ENCODE peak calls at places on chromosome 11, in six cellular contexts. One of them, this sample, is unnamed.

GRCh38 chr11:41533761-41534160 is 74.3 kb upstream of the LRRC4C start:
- DNase-seq in GM12891: no peak
- DNase-seq in GM12878: no peak
- DNase-seq in HepG2: no peak
- DNase-seq in K562: no peak
- DNase-seq in H1: no peak
- DNase-seq in this sample: no peak

GRCh38 chr11:6333112-6333511 is 12.8 kb upstream of the CAVIN3 start:
- DNase-seq in GM12891: no peak
- DNase-seq in GM12878: no peak
- DNase-seq in HepG2: no peak
- DNase-seq in K562: no peak
- DNase-seq in H1: peak
- DNase-seq in this sample: no peak

GRCh38 chr11:17230867-17231851 is 23.4 kb upstream of the PIK3C2A start:
- DNase-seq in GM12891: no peak
- DNase-seq in GM12878: peak
- DNase-seq in HepG2: no peak
- DNase-seq in K562: no peak
- DNase-seq in H1: no peak
- DNase-seq in this sample: no peak

GRCh38 chr11:2800655-2801531 is 84.7 kb downstream of the CDKN1C start:
- DNase-seq in GM12891: no peak
- DNase-seq in GM12878: no peak
- DNase-seq in HepG2: no peak
- DNase-seq in K562: no peak
- DNase-seq in H1: peak
- DNase-seq in this sample: no peak

GRCh38 chr11:2667940-2668339 is 31.9 kb downstream of the KCNQ1OT1 start:
- DNase-seq in GM12891: no peak
- DNase-seq in GM12878: no peak
- DNase-seq in HepG2: peak
- DNase-seq in K562: no peak
- DNase-seq in H1: no peak
- DNase-seq in this sample: no peak

GRCh38 chr11:57196556-57196955 is 14.8 kb downstream of the LRRC55 start:
- DNase-seq in GM12891: no peak
- DNase-seq in GM12878: no peak
- DNase-seq in HepG2: no peak
- DNase-seq in K562: no peak
- DNase-seq in H1: no peak
- DNase-seq in this sample: no peak

GRCh38 chr11:129681344-129682114 is 134.1 kb upstream of the TMEM45B start:
- DNase-seq in GM12891: no peak
- DNase-seq in GM12878: no peak
- DNase-seq in HepG2: no peak
- DNase-seq in K562: no peak
- DNase-seq in H1: no peak
- DNase-seq in this sample: no peak

GRCh38 chr11:121961228-121961860 is 154.7 kb downstream of the BLID start:
- DNase-seq in GM12891: no peak
- DNase-seq in GM12878: no peak
- DNase-seq in HepG2: no peak
- DNase-seq in K562: no peak
- DNase-seq in H1: no peak
- DNase-seq in this sample: no peak

GRCh38 chr11:12066799-12067508 is 43.4 kb upstream of the MICAL2 start:
- DNase-seq in GM12891: no peak
- DNase-seq in GM12878: no peak
- DNase-seq in HepG2: peak
- DNase-seq in K562: no peak
- DNase-seq in H1: no peak
- DNase-seq in this sample: no peak

GRCh38 chr11:68052137-68052873 is 13.5 kb downstream of the TCIRG1 start:
- DNase-seq in GM12891: no peak
- DNase-seq in GM12878: no peak
- DNase-seq in HepG2: no peak
- DNase-seq in K562: no peak
- DNase-seq in H1: no peak
- DNase-seq in this sample: no peak

GRCh38 chr11:68862426-68862825 is 20.7 kb upstream of the CPT1A start:
- DNase-seq in GM12891: no peak
- DNase-seq in GM12878: no peak
- DNase-seq in HepG2: no peak
- DNase-seq in K562: no peak
- DNase-seq in H1: no peak
- DNase-seq in this sample: no peak

GRCh38 chr11:129380413-129380812 is 4.8 kb downstream of the BARX2 start:
- DNase-seq in GM12891: no peak
- DNase-seq in GM12878: no peak
- DNase-seq in HepG2: no peak
- DNase-seq in K562: no peak
- DNase-seq in H1: no peak
- DNase-seq in this sample: no peak

GRCh38 chr11:73387594-73388021 is 11.4 kb downstream of the RELT start:
- DNase-seq in GM12891: no peak
- DNase-seq in GM12878: no peak
- DNase-seq in HepG2: no peak
- DNase-seq in K562: no peak
- DNase-seq in H1: no peak
- DNase-seq in this sample: no peak

GRCh38 chr11:94400839-94401772 is at the start of gene GPR83:
- DNase-seq in GM12891: no peak
- DNase-seq in GM12878: no peak
- DNase-seq in HepG2: no peak
- DNase-seq in K562: no peak
- DNase-seq in H1: peak
- DNase-seq in this sample: no peak

GRCh38 chr11:118046964-118047700 is 29.7 kb upstream of the TMPRSS4 start:
- DNase-seq in GM12891: no peak
- DNase-seq in GM12878: no peak
- DNase-seq in HepG2: no peak
- DNase-seq in K562: no peak
- DNase-seq in H1: no peak
- DNase-seq in this sample: no peak

GRCh38 chr11:7688238-7688826 is 15.0 kb upstream of the CYB5R2 start:
- DNase-seq in GM12891: no peak
- DNase-seq in GM12878: no peak
- DNase-seq in HepG2: peak
- DNase-seq in K562: peak
- DNase-seq in H1: no peak
- DNase-seq in this sample: no peak

GRCh38 chr11:125199915-125200314 is 35.4 kb downstream of the PKNOX2 start:
- DNase-seq in GM12891: no peak
- DNase-seq in GM12878: no peak
- DNase-seq in HepG2: no peak
- DNase-seq in K562: no peak
- DNase-seq in H1: no peak
- DNase-seq in this sample: no peak

GRCh38 chr11:9385288-9385902 is 943 bp downstream of the IPO7 start:
- DNase-seq in GM12891: no peak
- DNase-seq in GM12878: no peak
- DNase-seq in HepG2: peak
- DNase-seq in K562: no peak
- DNase-seq in H1: no peak
- DNase-seq in this sample: peak

GRCh38 chr11:9384535-9385287 is at the start of gene IPO7:
- DNase-seq in GM12891: peak
- DNase-seq in GM12878: peak
- DNase-seq in HepG2: peak
- DNase-seq in K562: peak
- DNase-seq in H1: peak
- DNase-seq in this sample: peak

GRCh38 chr11:9379046-9379445 is 5.4 kb upstream of the IPO7 start:
- DNase-seq in GM12891: no peak
- DNase-seq in GM12878: no peak
- DNase-seq in HepG2: no peak
- DNase-seq in K562: no peak
- DNase-seq in H1: peak
- DNase-seq in this sample: no peak

GRCh38 chr11:9386086-9386485 is 1.6 kb downstream of the IPO7 start:
- DNase-seq in GM12891: no peak
- DNase-seq in GM12878: no peak
- DNase-seq in HepG2: no peak
- DNase-seq in K562: no peak
- DNase-seq in H1: no peak
- DNase-seq in this sample: no peak

GRCh38 chr11:9380773-9381172 is 3.7 kb upstream of the IPO7 start:
- DNase-seq in GM12891: no peak
- DNase-seq in GM12878: no peak
- DNase-seq in HepG2: no peak
- DNase-seq in K562: no peak
- DNase-seq in H1: no peak
- DNase-seq in this sample: no peak
- TF ChIP-seq POLR2AphosphoS5 in GM12891: no peak
- TF ChIP-seq POLR2AphosphoS5 in GM12878: no peak
- TF ChIP-seq POLR2AphosphoS5 in HepG2: no peak
- TF ChIP-seq POLR2AphosphoS5 in K562: no peak
- TF ChIP-seq POLR2AphosphoS5 in H1: no peak
- TF ChIP-seq POLR2AphosphoS5 in this sample: no peak

DNA sequence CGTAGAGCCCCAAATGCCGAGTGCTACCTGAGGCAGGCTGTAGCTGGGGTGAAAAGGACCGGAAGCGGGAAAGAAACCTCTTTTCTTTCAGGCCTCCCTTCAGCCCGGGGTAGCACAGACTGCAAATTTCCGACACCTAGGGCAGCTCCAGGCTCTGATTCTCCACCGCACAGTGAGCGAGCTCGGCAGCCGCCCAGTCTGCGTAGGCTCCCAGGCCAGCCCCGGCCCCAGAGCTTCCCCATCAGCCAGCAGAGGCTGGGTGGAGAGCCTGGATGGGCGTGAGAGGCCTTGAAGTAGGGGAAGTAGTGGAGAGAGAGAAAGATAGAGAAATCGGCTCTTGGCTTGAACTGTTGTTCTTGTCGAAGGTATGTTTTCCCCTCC is 9.3 kb upstream of the PAX6 start:
- DNase-seq in GM12891: no peak
- DNase-seq in GM12878: no peak
- DNase-seq in HepG2: no peak
- DNase-seq in K562: no peak
- DNase-seq in H1: no peak
- DNase-seq in this sample: no peak
- TF ChIP-seq TAF1 in GM12891: no peak
- TF ChIP-seq TAF1 in GM12878: no peak
- TF ChIP-seq TAF1 in HepG2: no peak
- TF ChIP-seq TAF1 in K562: no peak
- TF ChIP-seq TAF1 in H1: no peak
- TF ChIP-seq TAF1 in this sample: no peak

GRCh38 chr11:116111546-116111945 is 607.3 kb upstream of the CADM1 start:
- DNase-seq in GM12891: no peak
- DNase-seq in GM12878: no peak
- DNase-seq in HepG2: no peak
- DNase-seq in K562: no peak
- DNase-seq in H1: no peak
- DNase-seq in this sample: no peak

GRCh38 chr11:116110802-116111201 is 606.6 kb upstream of the CADM1 start:
- DNase-seq in GM12891: no peak
- DNase-seq in GM12878: no peak
- DNase-seq in HepG2: no peak
- DNase-seq in K562: no peak
- DNase-seq in H1: no peak
- DNase-seq in this sample: no peak

GRCh38 chr11:116109228-116109627 is 605.0 kb upstream of the CADM1 start:
- DNase-seq in GM12891: no peak
- DNase-seq in GM12878: no peak
- DNase-seq in HepG2: no peak
- DNase-seq in K562: peak
- DNase-seq in H1: no peak
- DNase-seq in this sample: no peak

GRCh38 chr11:116112031-116112935 is 608.1 kb upstream of the CADM1 start:
- DNase-seq in GM12891: no peak
- DNase-seq in GM12878: no peak
- DNase-seq in HepG2: no peak
- DNase-seq in K562: no peak
- DNase-seq in H1: no peak
- DNase-seq in this sample: no peak

DNA sequence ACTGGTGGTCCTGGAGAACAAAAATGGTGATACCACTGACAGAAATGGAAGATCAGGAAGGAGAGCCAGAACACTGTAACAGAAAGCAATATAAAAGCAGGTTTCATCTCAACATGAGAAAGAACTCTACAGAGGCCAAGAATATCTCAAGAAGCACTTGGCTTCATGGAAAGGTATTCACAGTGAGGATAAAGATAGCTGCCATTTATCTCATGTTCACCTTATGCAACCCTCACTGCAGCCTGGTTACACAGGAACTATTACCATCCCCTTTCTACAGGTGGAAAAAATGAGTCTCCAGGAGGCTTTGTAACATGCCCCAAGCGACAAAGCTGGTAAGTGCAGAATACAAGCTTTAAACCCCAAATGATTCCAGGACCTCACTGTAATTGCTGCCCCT is 606.1 kb upstream of the CADM1 start:
- DNase-seq in GM12891: no peak
- DNase-seq in GM12878: no peak
- DNase-seq in HepG2: no peak
- DNase-seq in K562: no peak
- DNase-seq in H1: no peak
- DNase-seq in this sample: no peak
- TF ChIP-seq POLR2A in GM12891: no peak
- TF ChIP-seq POLR2A in GM12878: no peak
- TF ChIP-seq POLR2A in HepG2: no peak
- TF ChIP-seq POLR2A in K562: no peak
- TF ChIP-seq POLR2A in H1: no peak
- TF ChIP-seq POLR2A in this sample: no peak

GRCh38 chr11:95937358-95937757 is 13.5 kb upstream of the MTMR2 start:
- DNase-seq in GM12891: no peak
- DNase-seq in GM12878: no peak
- DNase-seq in HepG2: peak
- DNase-seq in K562: no peak
- DNase-seq in H1: no peak
- DNase-seq in this sample: no peak

GRCh38 chr11:95931916-95932315 is 8.0 kb upstream of the MTMR2 start:
- DNase-seq in GM12891: no peak
- DNase-seq in GM12878: no peak
- DNase-seq in HepG2: no peak
- DNase-seq in K562: no peak
- DNase-seq in H1: no peak
- DNase-seq in this sample: no peak

GRCh38 chr11:95930948-95931347 is 7.0 kb upstream of the MTMR2 start:
- DNase-seq in GM12891: no peak
- DNase-seq in GM12878: no peak
- DNase-seq in HepG2: no peak
- DNase-seq in K562: no peak
- DNase-seq in H1: no peak
- DNase-seq in this sample: no peak

GRCh38 chr11:95939091-95939490 is 15.2 kb upstream of the MTMR2 start:
- DNase-seq in GM12891: no peak
- DNase-seq in GM12878: no peak
- DNase-seq in HepG2: no peak
- DNase-seq in K562: no peak
- DNase-seq in H1: no peak
- DNase-seq in this sample: no peak

DNA sequence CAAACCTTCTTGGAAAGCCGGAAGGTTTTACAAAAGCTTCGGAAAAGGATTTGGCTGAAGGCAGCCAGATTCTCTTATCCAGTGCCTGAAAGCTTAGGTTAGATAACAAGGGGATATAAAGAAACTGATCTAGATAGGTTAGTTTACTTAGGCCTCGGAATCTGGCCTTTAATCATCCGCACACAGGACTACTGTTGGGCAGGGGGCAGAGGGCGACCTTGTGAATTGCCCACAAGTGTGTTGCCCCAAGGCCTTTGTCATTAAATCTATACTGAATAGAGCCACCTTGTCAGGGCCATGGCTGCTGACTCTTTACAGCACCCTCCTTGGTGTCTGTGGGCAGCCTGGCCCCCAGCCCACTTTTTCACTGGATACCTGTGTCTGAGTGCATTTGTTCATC is 9.7 kb upstream of the MTMR2 start:
- DNase-seq in GM12891: no peak
- DNase-seq in GM12878: no peak
- DNase-seq in HepG2: peak
- DNase-seq in K562: no peak
- DNase-seq in H1: no peak
- DNase-seq in this sample: no peak
- TF ChIP-seq POLR2AphosphoS5 in GM12891: no peak
- TF ChIP-seq POLR2AphosphoS5 in GM12878: no peak
- TF ChIP-seq POLR2AphosphoS5 in HepG2: no peak
- TF ChIP-seq POLR2AphosphoS5 in K562: no peak
- TF ChIP-seq POLR2AphosphoS5 in H1: no peak
- TF ChIP-seq POLR2AphosphoS5 in this sample: no peak

This sample was measured in GM12892.